ENCODE peak calls at places on chromosomes 4 and X, in four cellular contexts. L, E, X and C are unnamed samples.

GRCh38 chr4:138401330-138401729 is 159.2 kb upstream of the SLC7A11 start:
- DNase-seq in E (peak), L (no peak), X (no peak), C (no peak)

GRCh38 chr4:9921326-9921725 is 100.0 kb downstream of the SLC2A9 start:
- DNase-seq in X (peak), E (no peak), L (no peak), C (no peak)

GRCh38 chrX:38929966-38930421 is 128.7 kb downstream of the MID1IP1 start:
- DNase-seq in X (no peak), L (peak), E (peak), C (no peak)

GRCh38 chr4:41141910-41142309 is 72.4 kb downstream of the APBB2 start:
- DNase-seq in X (no peak), L (no peak), E (no peak), C (no peak)

GRCh38 chr4:78650106-78651021 is 98.8 kb downstream of the ANXA3 start:
- DNase-seq in X (no peak), L (peak), E (no peak), C (no peak)

GRCh38 chr4:74125072-74125471 is 26.1 kb upstream of the CXCL2 start:
- DNase-seq in L (no peak), E (no peak), X (no peak), C (no peak)

GRCh38 chr4:73867783-73868182 is 1.4 kb upstream of the CXCL1 start:
- DNase-seq in E (no peak), L (no peak), X (no peak), C (no peak)

GRCh38 chr4:1590244-1590643 is 93.9 kb downstream of the FAM53A start:
- DNase-seq in X (no peak), E (no peak), L (no peak), C (no peak)

GRCh38 chr4:86432552-86433134 is 72.8 kb upstream of the MAPK10 start:
- DNase-seq in L (no peak), X (no peak), E (no peak), C (no peak)

GRCh38 chr4:123398803-123399637 is 2.4 kb downstream of the SPRY1 start:
- DNase-seq in E (peak), L (peak), X (peak), C (peak)

GRCh38 chr4:6058531-6059374 is 40.5 kb upstream of the C4orf50 start:
- DNase-seq in X (no peak), L (no peak), E (no peak), C (no peak)

GRCh38 chrX:107935200-107935599 is 47.0 kb downstream of the TEX13B start:
- DNase-seq in E (no peak), X (no peak), L (peak), C (no peak)

GRCh38 chrX:134533952-134534351 is 74.0 kb downstream of the HPRT1 start:
- DNase-seq in L (no peak), X (no peak), E (no peak), C (no peak)

GRCh38 chrX:150515801-150516200 is 52.6 kb upstream of the MTM1 start:
- DNase-seq in L (no peak), E (no peak), X (no peak), C (no peak)

GRCh38 chr4:77052352-77052751 is 23.4 kb downstream of the CCNI start:
- DNase-seq in E (no peak), X (no peak), L (peak), C (no peak)

GRCh38 chr4:10456270-10457254 is 664 bp downstream of the ZNF518B start:
- DNase-seq in X (peak), L (no peak), E (peak), C (no peak)

GRCh38 chr4:27666943-27667342 is 806.3 kb downstream of the STIM2 start:
- DNase-seq in L (peak), X (no peak), E (no peak), C (no peak)